ENCODE peak calls at places on chromosomes 11 and 22, in seven cellular contexts. L is GM04504; M is NCI-H1048; Z is Ammon's horn; F is iPS DF 19.7; R is EL; J is activated naive CD4-positive, alpha-beta T cell treated with Interleukin-2 at 50 U/mL for 16 hours. A is an unnamed sample.
A peak's percentile ranks its signal among the peaks of the same experiment; 100 is the strongest.

GRCh38 chr11:66047541-66048365 is 1.2 kb downstream of the GAL3ST3 start:
- DNase-seq in L (no peak), M (no peak), Z (no peak), F (no peak), R (peak; percentile 28), J (no peak), A (no peak)

GRCh38 chr11:116072776-116073175 is 568.6 kb upstream of the CADM1 start:
- DNase-seq in L (no peak), M (no peak), Z (no peak), F (no peak), R (no peak), J (no peak), A (no peak)

GRCh38 chr22:22949953-22950352 is 62.3 kb downstream of the IGLL5 start:
- DNase-seq in L (no peak), M (no peak), Z (no peak), F (no peak), R (no peak), J (no peak), A (no peak)

GRCh38 chr22:46788426-46789168 is 26.1 kb downstream of the TBC1D22A start:
- DNase-seq in L (no peak), M (no peak), Z (no peak), F (no peak), R (no peak), J (peak; percentile 38), A (peak; percentile 55)

GRCh38 chr11:71272161-71272560 is 19.8 kb upstream of the SHANK2 start:
- DNase-seq in L (no peak), M (no peak), Z (no peak), F (no peak), R (no peak), J (no peak), A (no peak)

GRCh38 chr22:48940988-48941902 is 886.4 kb downstream of the BRD1 start:
- DNase-seq in L (no peak), M (no peak), Z (no peak), F (no peak), R (no peak), J (no peak), A (peak; percentile 3)

GRCh38 chr11:111368285-111368560 is 10.9 kb downstream of the POU2AF1 start:
- DNase-seq in L (no peak), M (no peak), Z (no peak), F (no peak), R (no peak), J (no peak), A (no peak)

GRCh38 chr11:57315491-57315890 is 9.3 kb downstream of the TNKS1BP1 start:
- DNase-seq in L (no peak), M (no peak), Z (no peak), F (no peak), R (peak; percentile 18), J (no peak), A (no peak)

GRCh38 chr22:40533712-40534378 is 102.7 kb downstream of the MRTFA start:
- DNase-seq in L (no peak), M (no peak), Z (peak; percentile 45), F (no peak), R (peak; percentile 83), J (peak; percentile 41), A (peak; percentile 65)

GRCh38 chr22:50730013-50730891 is 7.8 kb upstream of the ACR start:
- DNase-seq in L (no peak), M (no peak), Z (no peak), F (no peak), R (no peak), J (no peak), A (no peak)

GRCh38 chr11:57500526-57500925 is 15.0 kb downstream of the SLC43A1 start:
- DNase-seq in L (no peak), M (no peak), Z (no peak), F (no peak), R (no peak), J (no peak), A (no peak)

GRCh38 chr11:8263769-8264410 is at the start of gene LMO1:
- DNase-seq in L (peak; percentile 21), M (peak; percentile 40), Z (peak; percentile 85), F (no peak), R (peak; percentile 79), J (peak; percentile 73), A (peak; percentile 75)

A was measured in activated CD4-positive, alpha-beta memory T cell treated with anti-CD3 and anti-CD28 coated beads, Interleukin-2, amount 10 ng/mL, durations not matched to agents 7 days and 5 days.